ENCODE peak calls at places on chromosome 12, in seven cellular contexts. I, R, F, A, W, N and U are unnamed samples. For H3K4me1, the result is how much of the 10 kb centered on the place peaks cover.

GRCh38 chr12:132489078-132489601 is 811 bp upstream of the FBRSL1 start:
- DNase-seq in I (peak), R (peak), F (no peak), A (no peak), W (no peak), N (peak), U (no peak)

GRCh38 chr12:76274699-76275098 is 73.5 kb downstream of the BBS10 start:
- DNase-seq in I (no peak), R (peak), F (no peak), A (peak), W (no peak), N (no peak), U (no peak)

GRCh38 chr12:80509781-80510556 is 65.9 kb downstream of the PTPRQ start:
- DNase-seq in I (no peak), R (peak), F (no peak), A (peak), W (no peak), N (peak), U (no peak)

GRCh38 chr12:27861428-27862167 is 81.6 kb upstream of the MANSC4 start:
- DNase-seq in I (no peak), R (peak), F (no peak), A (peak), W (no peak), N (peak), U (no peak)

GRCh38 chr12:86914716-86915115 is 658.5 kb upstream of the MGAT4C start:
- DNase-seq in I (peak), R (peak), F (no peak), A (peak), W (no peak), N (peak), U (peak)

GRCh38 chr12:93608313-93608712 is 35.8 kb downstream of the SOCS2 start:
- DNase-seq in I (no peak), R (no peak), F (no peak), A (no peak), W (no peak), N (no peak), U (no peak)

GRCh38 chr12:88418856-88419497 is 161.3 kb downstream of the KITLG start:
- DNase-seq in I (no peak), R (peak), F (no peak), A (peak), W (no peak), N (no peak), U (peak)

GRCh38 chr12:63922446-63922845 is 77.9 kb downstream of the SRGAP1 start:
- DNase-seq in I (no peak), R (peak), F (no peak), A (peak), W (no peak), N (peak), U (peak)

GRCh38 chr12:86496595-86496994 is 240.4 kb upstream of the MGAT4C start:
- DNase-seq in I (no peak), R (no peak), F (no peak), A (no peak), W (no peak), N (no peak), U (no peak)

GRCh38 chr12:1073652-1074051 is 82.6 kb downstream of the ERC1 start:
- DNase-seq in I (no peak), R (no peak), F (no peak), A (no peak), W (no peak), N (no peak), U (peak)

GRCh38 chr12:121451931-121452330 is 52.0 kb downstream of the RNF34 start:
- DNase-seq in I (no peak), R (peak), F (no peak), A (no peak), W (no peak), N (no peak), U (no peak)

GRCh38 chr12:131390408-131391100 is 320.3 kb upstream of the SFSWAP start:
- DNase-seq in I (peak), R (no peak), F (peak), A (no peak), W (peak), N (peak), U (peak)

GRCh38 chr12:119096429-119097202 is 82.1 kb upstream of the HSPB8 start:
- DNase-seq in I (peak), R (no peak), F (peak), A (no peak), W (peak), N (peak), U (peak)

GRCh38 chr12:100820314-100820713 is 25.7 kb downstream of the ANO4 start:
- DNase-seq in I (no peak), R (peak), F (no peak), A (peak), W (no peak), N (peak), U (no peak)

GRCh38 chr12:29901585-29901984 is 117.8 kb upstream of the TMTC1 start:
- DNase-seq in I (no peak), R (no peak), F (peak), A (no peak), W (peak), N (no peak), U (peak)

GRCh38 chr12:14948672-14949071 is 10.3 kb upstream of the ERP27 start:
- DNase-seq in I (no peak), R (peak), F (no peak), A (peak), W (no peak), N (peak), U (peak)

GRCh38 chr12:48929551-48929950 is 4.3 kb upstream of the FKBP11 start:
- DNase-seq in I (no peak), R (no peak), F (no peak), A (peak), W (no peak), N (no peak), U (no peak)

GRCh38 chr12:68495666-68496065 is 115.0 kb upstream of the RAP1B start:
- DNase-seq in I (no peak), R (peak), F (no peak), A (peak), W (no peak), N (no peak), U (no peak)

GRCh38 chr12:113932411-113933196 is 33.5 kb downstream of the RBM19 start:
- DNase-seq in I (no peak), R (peak), F (no peak), A (peak), W (no peak), N (no peak), U (peak)

GRCh38 chr12:65986047-65986446 is 144.5 kb downstream of the LLPH start:
- DNase-seq in I (no peak), R (no peak), F (no peak), A (no peak), W (no peak), N (no peak), U (no peak)

GRCh38 chr12:128930591-128930990 is 77.3 kb downstream of the GLT1D1 start:
- DNase-seq in I (no peak), R (no peak), F (no peak), A (no peak), W (no peak), N (no peak), U (no peak)

GRCh38 chr12:100715976-100716657 is 78.5 kb upstream of the ANO4 start:
- DNase-seq in I (no peak), R (no peak), F (peak), A (no peak), W (peak), N (no peak), U (peak)

GRCh38 chr12:38367506-38367905 is 50.9 kb downstream of the ALG10B start:
- DNase-seq in I (no peak), R (no peak), F (no peak), A (no peak), W (no peak), N (peak), U (no peak)

GRCh38 chr12:28025821-28026505 is 53.4 kb upstream of the PTHLH start:
- DNase-seq in I (no peak), R (no peak), F (no peak), A (no peak), W (no peak), N (peak), U (peak)

DNA sequence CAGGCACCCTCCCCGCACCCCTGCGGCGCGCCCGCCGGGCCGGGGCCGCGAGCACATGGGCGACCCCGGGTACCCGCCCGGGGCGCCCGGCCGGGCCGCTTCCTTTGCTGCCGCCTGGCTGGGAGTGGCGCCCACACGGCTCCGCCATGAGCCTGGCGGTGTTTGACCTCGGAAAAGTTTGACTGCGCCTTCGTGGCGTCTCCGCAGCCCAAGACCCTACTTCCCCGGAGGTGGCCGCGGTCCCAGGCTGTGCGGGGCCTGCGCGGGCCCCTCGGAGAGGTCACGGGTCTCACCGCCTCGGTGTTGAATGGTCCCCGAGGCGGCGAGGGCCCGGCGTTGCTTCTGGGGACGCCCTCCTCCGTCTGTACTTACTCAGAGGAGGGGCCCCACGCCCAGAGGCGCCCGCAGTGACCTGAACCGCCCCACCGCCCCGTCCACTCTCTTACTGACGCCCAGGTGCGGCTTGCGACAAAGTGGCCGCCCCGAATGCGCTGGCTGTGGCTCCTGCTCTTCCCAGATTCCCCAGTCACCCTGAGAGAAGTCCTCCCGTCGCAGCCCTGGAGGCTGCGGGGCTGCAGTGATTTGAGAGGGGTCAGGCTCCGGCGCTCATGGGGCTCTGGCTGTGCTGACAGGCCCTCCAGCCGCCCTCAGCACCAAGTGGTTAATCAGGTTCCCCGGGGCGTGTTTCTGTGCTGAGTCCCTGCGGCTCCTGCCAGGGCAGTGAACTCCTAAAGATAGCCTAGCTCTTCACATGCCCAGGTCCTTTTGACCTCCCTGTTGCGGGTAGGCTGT is 5.8 kb downstream of the KMT5A start:
- DNase-seq in I (no peak), R (peak), F (peak), A (no peak), W (peak), N (peak), U (peak)
- H3K4me1 ChIP-seq in I (under half), R (under half), F (under half), A (under half), W (under half), N (under half), U (under half)

GRCh38 chr12:26011099-26011498 is 52.6 kb downstream of the RASSF8 start:
- DNase-seq in I (no peak), R (peak), F (no peak), A (peak), W (no peak), N (no peak), U (no peak)
- H2AK5ac ChIP-seq in I (no peak), R (no peak), F (no peak), A (no peak), W (no peak), N (no peak), U (no peak)

GRCh38 chr12:104493504-104493903 is 36.8 kb downstream of the CHST11 start:
- DNase-seq in I (no peak), R (no peak), F (no peak), A (no peak), W (no peak), N (no peak), U (no peak)

GRCh38 chr12:104488383-104488782 is 31.6 kb downstream of the CHST11 start:
- DNase-seq in I (no peak), R (no peak), F (no peak), A (no peak), W (no peak), N (no peak), U (no peak)

GRCh38 chr12:104494137-104494815 is 37.5 kb downstream of the CHST11 start:
- DNase-seq in I (no peak), R (no peak), F (no peak), A (no peak), W (no peak), N (peak), U (no peak)

GRCh38 chr12:104490221-104490620 is 33.5 kb downstream of the CHST11 start:
- DNase-seq in I (no peak), R (no peak), F (no peak), A (no peak), W (no peak), N (no peak), U (no peak)

GRCh38 chr12:104490850-104491249 is 34.1 kb downstream of the CHST11 start:
- DNase-seq in I (no peak), R (no peak), F (no peak), A (no peak), W (no peak), N (no peak), U (no peak)
- H3K4me1 ChIP-seq in I (under half), R (under half), F (under half), A (under half), W (under half), N (under half), U (under half)

DNA sequence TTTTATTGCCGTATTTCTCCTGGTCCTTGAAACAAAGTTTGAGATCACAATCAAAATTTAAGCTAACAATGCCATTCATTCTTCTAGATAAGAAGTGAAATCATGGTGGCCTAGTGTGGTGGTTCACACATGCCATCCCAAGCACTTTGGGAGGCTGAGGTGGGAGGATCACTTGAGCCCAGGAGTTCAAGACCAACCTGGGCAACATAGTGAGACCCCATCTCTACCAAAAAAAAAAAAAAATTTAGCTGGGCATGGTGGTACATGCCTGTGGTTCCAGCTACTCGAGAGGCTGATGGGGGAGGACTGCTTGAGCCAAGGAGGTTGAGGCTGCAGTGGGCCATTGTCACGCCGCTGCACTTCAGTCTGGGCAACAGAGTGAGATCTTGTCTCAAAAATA is 24.2 kb downstream of the GDF11 start:
- DNase-seq in I (no peak), R (no peak), F (no peak), A (no peak), W (no peak), N (peak), U (no peak)
- H2AK5ac ChIP-seq in I (no peak), R (no peak), F (no peak), A (no peak), W (no peak), N (no peak), U (no peak)

GRCh38 chr12:6158749-6159148 is 34.3 kb upstream of the VWF start:
- DNase-seq in I (no peak), R (no peak), F (no peak), A (no peak), W (no peak), N (no peak), U (no peak)
- H3K4me1 ChIP-seq in I (under half), R (under half), F (under half), A (under half), W (under half), N (under half), U (under half)

GRCh38 chr12:94962680-94963079 is 40.8 kb downstream of the NDUFA12 start:
- DNase-seq in I (no peak), R (no peak), F (no peak), A (no peak), W (no peak), N (no peak), U (no peak)
- H2AK5ac ChIP-seq in I (no peak), R (no peak), F (no peak), A (no peak), W (no peak), N (no peak), U (no peak)

DNA sequence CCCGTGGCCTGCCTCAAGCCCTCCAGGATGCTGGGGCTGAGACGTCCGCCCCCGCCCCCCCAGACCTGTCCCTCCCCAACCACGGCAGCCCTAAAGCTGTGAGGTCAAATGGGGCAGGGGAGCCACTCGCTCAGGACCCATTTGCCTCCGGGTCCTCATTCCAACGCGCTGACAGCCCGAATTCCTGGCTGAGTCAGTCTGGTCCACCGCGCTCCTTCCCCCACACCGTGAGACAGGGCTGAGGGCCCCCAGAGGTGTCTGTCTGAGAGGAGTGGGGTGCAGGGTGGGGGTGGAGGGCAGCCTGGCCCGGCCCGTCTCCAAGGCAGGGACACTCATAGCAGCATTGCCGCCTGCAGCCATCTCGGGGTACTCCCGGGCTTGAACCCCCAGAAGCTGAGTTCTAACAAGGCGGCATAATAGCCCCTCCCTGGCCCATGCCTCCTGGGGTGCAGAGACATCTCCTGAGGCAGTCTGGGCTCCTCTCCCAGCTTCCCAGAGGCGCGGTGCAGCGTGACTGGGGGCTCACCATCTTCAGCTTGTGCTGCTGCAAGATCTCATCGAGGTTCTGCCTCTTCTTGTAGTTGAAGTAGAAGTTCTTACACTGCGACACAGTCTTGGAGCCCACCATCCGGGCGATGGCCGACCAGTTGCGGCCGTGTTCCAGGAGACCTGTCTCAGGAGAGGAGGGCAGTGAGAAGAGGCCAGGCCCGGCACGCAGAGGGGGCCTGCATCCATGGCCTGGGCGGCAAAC is 90.5 kb downstream of the RFLNA start:
- DNase-seq in I (no peak), R (peak), F (no peak), A (peak), W (no peak), N (peak), U (peak)
- H3K4me1 ChIP-seq in I (under half), R (half or more), F (under half), A (half or more), W (under half), N (half or more), U (under half)

GRCh38 chr12:53060064-53060720 is 10.3 kb downstream of the TNS2 start:
- DNase-seq in I (no peak), R (no peak), F (no peak), A (no peak), W (no peak), N (no peak), U (no peak)
- H2AK5ac ChIP-seq in I (peak), R (no peak), F (no peak), A (no peak), W (no peak), N (no peak), U (no peak)